ENCODE peak calls at places on chromosomes 3 and 15, in five cellular contexts. X is AG09319, F is dorsolateral prefrontal cortex, Z is ovary, U is fibroblast of pulmonary artery. T is an unnamed sample.

GRCh38 chr15:100863406-100864198 is 16.0 kb upstream of the ALDH1A3 start:
- DNase-seq in X (no peak), Z (no peak), F (peak), U (peak), T (no peak)

GRCh38 chr3:121295966-121296365 is 249.8 kb downstream of the POLQ start:
- DNase-seq in Z (no peak), F (no peak), X (no peak), U (peak), T (no peak)

GRCh38 chr3:100880072-100880471 is 113.1 kb downstream of the ABI3BP start:
- DNase-seq in U (no peak), F (no peak), Z (no peak), X (no peak), T (no peak)

GRCh38 chr3:133138017-133138416 is 99.8 kb downstream of the TMEM108 start:
- DNase-seq in U (no peak), F (no peak), Z (no peak), X (no peak), T (no peak)

GRCh38 chr15:73954188-73955145 is 28.2 kb downstream of the LOXL1 start:
- DNase-seq in X (no peak), Z (peak), U (no peak), F (no peak), T (no peak)

GRCh38 chr3:113226491-113226890 is 15.1 kb downstream of the BOC start:
- DNase-seq in X (no peak), Z (no peak), U (no peak), F (no peak), T (no peak)

GRCh38 chr3:2510746-2511145 is 412.1 kb downstream of the CNTN4 start:
- DNase-seq in Z (no peak), X (no peak), U (no peak), F (no peak), T (no peak)

GRCh38 chr3:54191220-54191619 is 68.9 kb downstream of the CACNA2D3 start:
- DNase-seq in U (no peak), Z (no peak), F (no peak), X (no peak), T (no peak)

GRCh38 chr3:14631687-14632444 is 19.7 kb upstream of the CCDC174 start:
- DNase-seq in Z (no peak), F (no peak), X (no peak), U (no peak), T (no peak)

GRCh38 chr3:102492300-102492699 is 57.5 kb downstream of the ZPLD1 start:
- DNase-seq in U (no peak), F (no peak), Z (no peak), X (no peak), T (no peak)

GRCh38 chr15:62895139-62895866 is 147.2 kb upstream of the TPM1 start:
- DNase-seq in U (peak), Z (no peak), X (no peak), F (no peak), T (no peak)

GRCh38 chr15:45307230-45307924 is 55.3 kb downstream of the SLC28A2 start:
- DNase-seq in U (peak), Z (no peak), X (peak), F (no peak), T (peak)

GRCh38 chr3:160951677-160952487 is 153.3 kb downstream of the B3GALNT1 start:
- DNase-seq in F (no peak), Z (no peak), X (no peak), U (no peak), T (no peak)

GRCh38 chr3:78589242-78589641 is 1178.6 kb downstream of the ROBO1 start:
- DNase-seq in X (no peak), Z (no peak), U (no peak), F (no peak), T (no peak)

GRCh38 chr15:90286678-90287077 is 21.2 kb downstream of the NGRN start:
- DNase-seq in Z (no peak), X (no peak), F (no peak), U (peak), T (no peak)

GRCh38 chr3:50156991-50157493 is 1.9 kb downstream of the SEMA3F start:
- DNase-seq in F (no peak), Z (no peak), U (peak), X (no peak), T (no peak)

GRCh38 chr3:31522152-31522551 is 10.6 kb upstream of the STT3B start:
- DNase-seq in Z (no peak), U (peak), X (no peak), F (no peak), T (no peak)

GRCh38 chr3:69092030-69092513 is 7.3 kb downstream of the ARL6IP5 start:
- DNase-seq in U (no peak), X (no peak), F (no peak), Z (no peak), T (no peak)

GRCh38 chr3:43316783-43317460 is 30.6 kb downstream of the SNRK start:
- DNase-seq in Z (no peak), F (no peak), X (no peak), U (no peak), T (peak)

GRCh38 chr3:182420741-182421140 is 372.6 kb upstream of the ATP11B start:
- DNase-seq in F (no peak), Z (no peak), X (no peak), U (no peak), T (peak)

GRCh38 chr15:41013698-41014414 is 60.6 kb downstream of the CHAC1 start:
- DNase-seq in Z (no peak), U (peak), F (no peak), X (no peak), T (no peak)

GRCh38 chr3:194102436-194102835 is 33.5 kb upstream of the HES1 start:
- DNase-seq in U (no peak), F (no peak), X (no peak), Z (no peak), T (no peak)

DNA sequence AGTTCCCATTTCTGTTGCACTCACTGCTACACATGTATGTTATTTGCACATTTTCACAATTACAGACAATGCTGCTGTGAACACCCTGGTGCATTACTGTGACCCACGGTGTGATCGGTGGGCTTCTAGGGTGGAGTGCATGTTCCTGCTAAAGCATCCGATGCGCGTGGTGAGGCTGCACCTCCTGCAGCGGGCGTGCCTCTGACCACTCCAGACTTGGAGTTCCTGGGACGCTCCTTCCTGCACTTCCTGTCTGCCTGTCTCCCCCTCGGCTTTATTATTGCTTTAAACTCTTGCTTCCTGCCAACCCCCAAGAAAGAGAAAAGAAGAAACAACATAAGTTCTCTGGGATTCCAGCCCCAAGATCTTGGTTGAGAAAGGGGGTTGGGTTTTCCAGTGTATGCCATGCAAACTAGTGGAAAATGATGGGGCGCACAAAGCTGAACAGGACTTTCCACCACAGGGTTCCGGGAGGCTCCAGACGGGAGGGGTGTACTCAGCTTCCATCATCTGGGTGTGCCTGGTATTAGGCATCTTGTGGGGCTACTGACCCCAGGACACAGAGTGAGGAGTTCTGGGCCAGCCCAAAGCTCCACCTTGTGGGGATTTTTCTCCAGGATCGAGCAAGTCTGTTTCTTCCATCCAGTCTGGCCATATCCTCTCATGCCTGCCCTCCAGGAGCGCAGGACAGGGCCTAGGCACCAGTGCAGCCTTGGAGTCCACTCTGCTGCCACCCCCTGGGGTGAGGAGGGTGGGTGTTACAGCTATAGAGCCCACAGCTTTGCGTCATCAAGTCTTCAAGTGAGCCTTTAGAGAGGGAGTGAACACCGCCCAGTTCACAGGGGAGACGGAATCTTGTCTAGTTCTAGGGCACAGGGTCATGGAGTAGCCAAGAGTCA is 11.2 kb downstream of the RPL32 start:
- DNase-seq in U (no peak), X (no peak), Z (no peak), F (no peak), T (no peak)
- TF ChIP-seq CTCF in U (no peak), X (no peak), Z (no peak), F (no peak), T (peak)

GRCh38 chr15:47409038-47409437 is 308.3 kb upstream of the SEMA6D start:
- DNase-seq in F (no peak), U (peak), Z (no peak), X (no peak), T (no peak)

GRCh38 chr15:47409601-47410000 is 307.7 kb upstream of the SEMA6D start:
- DNase-seq in Z (no peak), F (no peak), X (peak), U (peak), T (no peak)

GRCh38 chr15:47410243-47410642 is 307.1 kb upstream of the SEMA6D start:
- DNase-seq in X (no peak), U (no peak), F (no peak), Z (no peak), T (no peak)

GRCh38 chr15:47405768-47406167 is 311.5 kb upstream of the SEMA6D start:
- DNase-seq in F (no peak), Z (no peak), X (no peak), U (no peak), T (no peak)

DNA sequence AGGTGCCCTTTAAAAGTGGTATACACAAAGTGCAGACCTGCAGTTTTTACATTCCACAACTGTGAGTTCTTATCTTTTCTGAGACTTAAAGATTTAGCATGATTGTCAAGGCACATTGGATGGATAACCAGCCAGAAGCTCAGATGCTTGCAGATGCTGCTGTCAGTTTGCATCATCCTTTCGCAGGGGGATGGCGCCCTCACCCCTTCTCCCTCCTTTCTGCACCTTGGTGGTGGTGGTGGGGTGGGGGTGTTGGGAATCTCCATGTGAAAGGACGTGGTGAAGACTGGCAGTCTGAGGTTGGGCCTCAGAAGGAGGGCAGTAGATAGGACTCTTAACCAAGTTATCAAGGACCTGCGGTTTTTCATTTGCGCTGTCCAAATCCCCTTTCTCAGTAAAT is 309.6 kb upstream of the SEMA6D start:
- DNase-seq in Z (no peak), U (no peak), F (no peak), X (no peak), T (no peak)
- TF ChIP-seq CTCF in Z (no peak), U (no peak), F (no peak), X (no peak), T (no peak)

DNA sequence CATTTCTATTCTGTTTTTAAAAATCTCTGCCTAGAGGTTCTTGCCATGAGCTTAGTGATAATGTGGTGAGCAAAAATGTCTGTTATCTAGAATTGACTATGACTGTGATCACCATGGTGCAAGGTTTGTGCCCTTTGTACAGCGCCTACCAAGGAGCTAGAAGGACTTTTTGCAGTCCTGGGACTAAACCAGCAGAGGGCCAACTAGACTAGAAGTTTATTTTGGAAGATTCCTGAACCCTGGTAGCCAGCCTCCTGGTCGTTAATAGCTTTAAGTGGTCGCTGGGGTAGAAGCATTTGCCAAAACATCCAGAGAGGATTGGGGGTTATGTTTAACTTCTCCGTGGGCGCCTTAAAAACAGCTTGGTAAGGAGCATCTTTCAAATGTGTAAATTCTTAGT is 7.8 kb downstream of the SCG5 start:
- DNase-seq in X (no peak), U (peak), Z (no peak), F (no peak), T (no peak)
- TF ChIP-seq CTCF in X (peak), U (peak), Z (no peak), F (no peak), T (peak)

GRCh38 chr3:191500892-191501291 is 39.9 kb downstream of the PYDC2 start:
- DNase-seq in F (no peak), X (no peak), Z (no peak), U (no peak), T (no peak)

GRCh38 chr3:191499307-191500125 is 38.6 kb downstream of the PYDC2 start:
- DNase-seq in X (no peak), U (peak), F (peak), Z (peak), T (no peak)

GRCh38 chr3:191502583-191502982 is 41.6 kb downstream of the PYDC2 start:
- DNase-seq in Z (no peak), X (no peak), U (no peak), F (no peak), T (no peak)
- TF ChIP-seq CTCF in Z (no peak), X (no peak), U (peak), F (no peak), T (peak)

GRCh38 chr15:55990986-55991385 is 2.4 kb downstream of the NEDD4 start:
- DNase-seq in Z (no peak), X (no peak), U (peak), F (no peak), T (no peak)

GRCh38 chr15:55992769-55993110 is 672 bp downstream of the NEDD4 start:
- DNase-seq in F (no peak), X (no peak), U (no peak), Z (no peak), T (peak)

GRCh38 chr15:55991841-55992768 is 1.3 kb downstream of the NEDD4 start:
- DNase-seq in Z (no peak), F (no peak), X (no peak), U (peak), T (no peak)

GRCh38 chr15:55993111-55993803 is at the start of gene NEDD4:
- DNase-seq in Z (peak), X (peak), F (peak), U (peak), T (no peak)

DNA sequence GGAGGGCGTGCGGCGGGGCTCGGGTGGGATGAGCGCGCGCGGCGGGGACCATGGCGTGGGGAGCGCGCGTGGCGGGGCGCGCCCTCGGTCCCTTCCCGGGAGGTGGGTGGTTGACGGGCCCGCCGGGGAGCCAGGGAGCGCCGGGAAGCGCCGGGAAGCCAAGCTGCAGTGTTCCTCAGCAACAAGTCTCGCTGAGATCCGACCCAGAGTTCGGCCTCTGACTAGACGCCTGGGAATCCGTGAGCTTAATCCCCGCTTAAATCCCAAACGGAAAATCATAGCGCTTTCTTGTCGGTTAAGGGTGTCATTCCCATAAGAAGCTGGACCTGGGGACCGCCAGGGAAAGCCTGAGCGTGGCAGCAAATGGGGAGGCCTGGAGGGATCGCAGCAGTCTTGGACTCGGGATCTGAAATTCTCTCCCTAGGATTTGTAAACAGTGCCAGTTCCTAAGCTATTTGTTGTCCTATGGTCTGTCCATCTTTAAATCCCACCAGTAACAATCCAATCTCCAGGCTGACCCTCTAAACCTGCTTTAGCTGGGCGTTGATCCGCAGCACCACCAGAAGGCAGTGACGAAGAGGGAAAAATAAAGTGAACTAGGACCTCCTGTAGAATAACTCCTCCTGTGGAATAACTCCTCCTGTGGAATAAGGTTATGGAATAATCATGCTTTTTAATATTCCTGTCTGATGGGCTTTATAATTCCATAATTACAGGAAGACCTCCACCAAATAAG is 560 bp upstream of the NEDD4 start:
- DNase-seq in X (no peak), U (peak), F (peak), Z (no peak), T (peak)
- TF ChIP-seq CTCF in X (peak), U (no peak), F (peak), Z (no peak), T (peak)

DNA sequence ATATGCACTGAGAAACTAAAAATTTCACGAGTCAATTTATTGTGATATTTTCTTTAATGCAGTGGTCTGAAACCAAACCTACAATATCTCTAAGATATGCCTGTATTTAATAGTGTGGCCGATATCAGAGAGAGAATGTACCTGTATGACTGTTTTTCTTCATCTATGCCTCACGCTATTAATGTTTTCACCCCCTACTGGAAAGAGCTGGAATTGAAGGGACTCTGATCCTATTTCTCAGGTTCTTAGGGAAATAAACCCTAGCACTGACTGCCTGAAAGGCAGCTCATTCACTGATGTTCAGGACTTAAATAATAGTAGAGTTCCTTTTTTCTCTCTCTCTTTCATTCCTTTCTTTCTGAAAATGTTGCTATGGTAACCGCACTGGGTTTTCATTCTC is 1135.9 kb downstream of the IGSF11 start:
- DNase-seq in X (no peak), Z (no peak), U (peak), F (no peak), T (no peak)
- TF ChIP-seq CTCF in X (peak), Z (no peak), U (peak), F (no peak), T (peak)

GRCh38 chr3:53036063-53036619 is 9.7 kb downstream of the SFMBT1 start:
- DNase-seq in Z (no peak), U (no peak), X (no peak), F (no peak), T (no peak)
- TF ChIP-seq CTCF in Z (no peak), U (no peak), X (no peak), F (no peak), T (peak)

DNA sequence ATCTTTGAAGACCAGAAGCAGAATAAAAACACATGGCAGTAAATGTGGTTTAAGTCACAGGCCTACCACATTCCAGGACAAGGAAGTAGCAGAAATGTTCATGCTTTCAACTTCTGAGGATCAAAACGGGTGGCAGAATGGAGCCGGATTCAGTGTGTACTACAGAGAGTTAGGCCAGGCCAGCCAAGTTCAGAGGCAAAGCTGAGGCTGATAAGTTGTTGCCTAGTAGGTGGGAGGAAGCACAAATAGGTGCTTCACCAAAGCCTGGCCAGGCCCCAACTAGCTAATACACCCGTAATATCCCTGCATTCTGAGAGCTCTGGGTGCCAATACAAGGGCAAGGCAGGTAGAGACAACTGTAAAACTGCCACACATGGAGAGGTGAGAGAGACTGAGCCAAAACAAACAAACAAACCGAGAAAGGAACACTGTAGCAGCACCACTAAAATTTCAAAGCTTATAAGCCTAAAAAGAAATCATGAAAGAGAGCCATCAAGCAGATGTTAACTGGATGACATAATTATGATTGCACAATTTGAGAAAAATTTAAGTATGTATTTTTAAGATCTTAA is 156.4 kb upstream of the CBLB start:
- DNase-seq in Z (no peak), X (no peak), U (peak), F (no peak), T (no peak)
- TF ChIP-seq CTCF in Z (no peak), X (no peak), U (no peak), F (no peak), T (no peak)

DNA sequence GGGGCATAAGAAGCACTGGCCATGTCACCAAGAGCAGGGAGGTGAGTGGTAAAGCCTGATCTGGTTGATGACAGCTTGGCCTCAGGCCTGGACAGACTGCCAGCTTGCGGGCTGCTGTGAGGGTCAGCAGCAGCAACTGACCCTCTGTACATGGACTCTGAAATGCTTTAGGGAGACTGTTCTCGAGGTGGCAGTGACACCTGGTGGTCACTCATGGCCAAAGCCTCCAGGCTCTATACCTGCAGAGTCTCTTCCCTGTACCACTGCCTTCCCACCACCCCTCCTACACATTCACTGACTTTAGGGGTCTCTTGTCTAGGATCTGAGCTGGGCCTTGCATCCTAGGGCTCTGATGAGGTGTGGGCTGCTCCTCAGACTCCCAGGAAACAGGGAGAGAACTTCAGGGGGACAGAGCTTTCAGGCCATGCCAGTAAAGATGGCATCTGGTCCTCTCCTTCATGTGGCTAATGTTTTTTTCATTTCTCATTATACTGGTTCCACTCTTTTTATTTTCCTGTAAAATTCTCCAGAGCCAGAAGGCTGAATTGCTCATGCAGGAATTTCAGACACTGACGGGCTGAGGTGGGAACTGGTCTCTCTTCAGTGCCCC is 17.2 kb upstream of the TIMP4 start:
- DNase-seq in U (peak), F (peak), Z (peak), X (no peak), T (no peak)
- TF ChIP-seq CTCF in U (peak), F (peak), Z (peak), X (peak), T (peak)

T was measured in epithelial cell of proximal tubule.